ENCODE peak calls at places on chromosome 16, in nine cellular contexts. V is stimulated activated CD4-positive, alpha-beta T cell treated with anti-CD3 and anti-CD28 coated beads, Interleukin-4, amount 100 ng/mL, for 24 hours; I is NCI-H345; J is HS-5; U is progenitor cell of endocrine pancreas; Q is GM03348; R is iPS-NIHi11; G is T-helper 17 cell; H is DMS79. W is an unnamed sample.
A peak's percentile ranks its signal among the peaks of the same experiment; 100 is the strongest.

GRCh38 chr16:85395913-85396878 is 216.9 kb upstream of the GSE1 start:
- DNase-seq in J (no peak), R (no peak), H (no peak), G (peak; percentile 1), U (no peak), V (no peak), I (peak; percentile 32), Q (peak; percentile 66), W (no peak)

GRCh38 chr16:82059161-82059982 is 24.3 kb downstream of the HSD17B2 start:
- DNase-seq in R (no peak), I (no peak), H (no peak), V (no peak), Q (no peak), U (no peak), J (no peak), G (no peak), W (no peak)

GRCh38 chr16:78034530-78034929 is 12.2 kb downstream of the CLEC3A start:
- DNase-seq in R (no peak), Q (no peak), H (peak; percentile 28), U (no peak), V (no peak), G (no peak), J (no peak), I (no peak), W (no peak)

GRCh38 chr16:68229431-68230175 is 6.3 kb downstream of the ESRP2 start:
- DNase-seq in I (peak; percentile 30), Q (peak; percentile 83), H (no peak), U (peak; percentile 34), R (peak; percentile 75), V (peak; percentile 47), G (no peak), J (peak; percentile 40), W (no peak)

GRCh38 chr16:8187782-8188372 is 402.4 kb downstream of the TMEM114 start:
- DNase-seq in Q (no peak), G (no peak), I (no peak), V (no peak), H (no peak), U (no peak), R (no peak), J (no peak), W (no peak)

GRCh38 chr16:58409316-58409973 is 17.2 kb downstream of the GINS3 start:
- DNase-seq in U (no peak), R (no peak), I (no peak), J (no peak), G (no peak), Q (peak; percentile 60), H (no peak), V (no peak), W (no peak)

GRCh38 chr16:13631916-13632315 is 288.0 kb upstream of the ERCC4 start:
- DNase-seq in U (no peak), V (no peak), H (no peak), I (no peak), R (no peak), Q (no peak), G (no peak), J (no peak), W (no peak)

GRCh38 chr16:10525214-10525825 is 55.1 kb downstream of the EMP2 start:
- DNase-seq in I (no peak), U (no peak), R (no peak), H (no peak), Q (no peak), G (no peak), V (no peak), J (no peak), W (no peak)

GRCh38 chr16:89049484-89050118 is 44.1 kb upstream of the ACSF3 start:
- DNase-seq in J (no peak), U (no peak), G (no peak), Q (no peak), H (peak; percentile 36), R (no peak), V (no peak), I (peak; percentile 66), W (no peak)

GRCh38 chr16:19744670-19745069 is 26.6 kb downstream of the IQCK start:
- DNase-seq in H (no peak), Q (no peak), R (no peak), V (no peak), G (no peak), I (no peak), U (no peak), J (no peak), W (no peak)

GRCh38 chr16:67407176-67407787 is 9.0 kb downstream of the ZDHHC1 start:
- DNase-seq in G (no peak), Q (peak; percentile 47), J (no peak), H (no peak), U (no peak), V (no peak), R (no peak), I (no peak), W (no peak)

GRCh38 chr16:78782572-78782971 is 683.1 kb downstream of the WWOX start:
- DNase-seq in J (no peak), R (no peak), G (no peak), H (no peak), V (no peak), U (no peak), Q (no peak), I (no peak), W (no peak)

GRCh38 chr16:67212766-67213165 is 13.8 kb downstream of the ELMO3 start:
- DNase-seq in U (no peak), R (no peak), J (no peak), H (no peak), G (no peak), I (no peak), V (no peak), Q (no peak), W (no peak)

W was measured in GM04503.